ENCODE peak calls at places on chromosome 13, in four cellular contexts. U, H, K and L are unnamed samples.

GRCh38 chr13:98979012-98979411 is 1.1 kb upstream of the DOCK9 start:
- DNase-seq in U (no peak), K (no peak), H (no peak), L (no peak)

GRCh38 chr13:51148223-51148951 is 37.3 kb upstream of the C13orf42 start:
- DNase-seq in U (no peak), K (no peak), H (peak), L (no peak)

GRCh38 chr13:43546260-43546659 is 240.5 kb downstream of the ENOX1 start:
- DNase-seq in H (no peak), K (no peak), U (no peak), L (no peak)

GRCh38 chr13:51761638-51762350 is 42.2 kb downstream of the DHRS12 start:
- DNase-seq in K (no peak), H (no peak), U (no peak), L (no peak)

GRCh38 chr13:97348569-97349100 is 85.3 kb upstream of the RAP2A start:
- DNase-seq in K (no peak), U (no peak), H (no peak), L (no peak)

GRCh38 chr13:83221256-83221655 is 661.0 kb downstream of the SLITRK1 start:
- DNase-seq in H (no peak), K (peak), U (no peak), L (no peak)

GRCh38 chr13:28953714-28954113 is 133.6 kb downstream of the MTUS2 start:
- DNase-seq in U (no peak), H (peak), K (no peak), L (no peak)

GRCh38 chr13:101424381-101425155 is 8.3 kb upstream of the NALCN start:
- DNase-seq in U (no peak), H (no peak), K (no peak), L (no peak)

GRCh38 chr13:99227331-99227900 is 26.8 kb downstream of the UBAC2 start:
- DNase-seq in U (no peak), H (no peak), K (no peak), L (no peak)

GRCh38 chr13:32314968-32315254 is 252 bp downstream of the ZAR1L start:
- DNase-seq in U (peak), K (no peak), H (peak), L (no peak)

GRCh38 chr13:110650436-110650835 is 35.1 kb downstream of the NAXD start:
- DNase-seq in H (no peak), U (no peak), K (no peak), L (no peak)

GRCh38 chr13:97256343-97256783 is 34.2 kb downstream of the MBNL2 start:
- DNase-seq in U (peak), H (no peak), K (peak), L (no peak)

GRCh38 chr13:60398949-60399589 is 2.0 kb downstream of the TDRD3 start:
- DNase-seq in U (peak), K (no peak), H (no peak), L (no peak)

GRCh38 chr13:91184244-91184926 is 163.1 kb upstream of the MIR17HG start:
- DNase-seq in H (no peak), K (no peak), U (peak), L (no peak)

GRCh38 chr13:110950819-110951570 is 36.1 kb upstream of the ANKRD10 start:
- DNase-seq in K (no peak), U (no peak), H (no peak), L (no peak)

GRCh38 chr13:93344048-93344447 is 117.4 kb downstream of the GPC6 start:
- DNase-seq in U (no peak), K (no peak), H (no peak), L (no peak)

GRCh38 chr13:18956473-18957078 is 225.0 kb downstream of the TUBA3C start:
- DNase-seq in U (no peak), H (no peak), K (no peak), L (no peak)

GRCh38 chr13:30639671-30640070 is 22.0 kb downstream of the USPL1 start:
- DNase-seq in H (no peak), K (no peak), U (no peak), L (no peak)

GRCh38 chr13:76641056-76641455 is 245.1 kb downstream of the KCTD12 start:
- DNase-seq in K (no peak), H (no peak), U (no peak), L (no peak)

GRCh38 chr13:78826312-78826711 is 167.4 kb upstream of the OBI1 start:
- DNase-seq in U (no peak), K (no peak), H (no peak), L (no peak)

GRCh38 chr13:86946734-86947133 is 724.4 kb upstream of the SLITRK5 start:
- DNase-seq in U (no peak), H (peak), K (no peak), L (no peak)

GRCh38 chr13:109521719-109522118 is 264.7 kb downstream of the IRS2 start:
- DNase-seq in K (no peak), H (no peak), U (no peak), L (no peak)

GRCh38 chr13:75788494-75788991 is 152.4 kb downstream of the LMO7 start:
- DNase-seq in H (no peak), U (peak), K (peak), L (no peak)

DNA sequence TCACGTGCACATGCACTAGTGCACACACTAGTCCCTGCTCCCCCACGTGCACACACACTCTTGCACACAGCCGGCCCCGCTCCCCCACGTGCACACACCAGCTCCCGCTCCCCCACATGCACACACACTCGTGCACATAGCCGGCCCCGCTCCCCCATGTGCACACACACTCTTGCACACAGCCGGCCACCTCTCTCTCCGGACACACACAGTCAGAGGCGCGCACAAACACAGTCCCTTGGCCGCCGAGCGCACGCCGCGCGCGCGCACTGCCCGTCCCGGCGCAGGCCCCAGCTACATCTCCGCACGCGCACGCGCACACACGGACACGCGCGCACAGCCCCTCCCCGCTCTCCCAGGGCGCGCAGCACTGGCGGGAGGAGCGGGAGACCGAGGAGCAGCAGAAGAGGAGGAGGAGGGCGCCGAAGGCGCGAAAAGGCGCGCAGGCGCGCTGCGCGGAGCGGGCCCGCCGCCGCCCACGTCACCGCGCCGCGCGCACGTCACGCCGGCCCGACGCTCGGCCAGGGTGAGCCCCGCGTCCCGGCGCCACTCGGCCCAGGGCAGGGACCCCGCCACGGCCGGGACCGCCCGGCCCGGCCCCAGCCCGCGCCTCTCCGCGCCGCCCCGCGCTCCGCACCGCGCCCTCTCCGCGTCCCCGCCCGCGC is at the start of gene TFDP1:
- DNase-seq in U (peak), H (peak), K (peak), L (no peak)
- H3K4me3 ChIP-seq in U (peak), H (peak), K (peak), L (peak)

GRCh38 chr13:49635599-49636433 is 7.5 kb downstream of the ARL11 start:
- DNase-seq in K (no peak), U (peak), H (peak), L (no peak)
- H3K4me3 ChIP-seq in K (no peak), U (peak), H (peak), L (peak)

GRCh38 chr13:113366031-113366588 is 2.2 kb upstream of the GRTP1 start:
- DNase-seq in K (no peak), U (no peak), H (no peak), L (no peak)

GRCh38 chr13:113365551-113365971 is 1.6 kb upstream of the GRTP1 start:
- DNase-seq in U (no peak), H (no peak), K (no peak), L (no peak)

GRCh38 chr13:113364933-113365371 is 1.0 kb upstream of the GRTP1 start:
- DNase-seq in H (peak), K (no peak), U (no peak), L (no peak)

GRCh38 chr13:113367020-113367560 is 3.2 kb upstream of the GRTP1 start:
- DNase-seq in K (no peak), U (no peak), H (no peak), L (no peak)

DNA sequence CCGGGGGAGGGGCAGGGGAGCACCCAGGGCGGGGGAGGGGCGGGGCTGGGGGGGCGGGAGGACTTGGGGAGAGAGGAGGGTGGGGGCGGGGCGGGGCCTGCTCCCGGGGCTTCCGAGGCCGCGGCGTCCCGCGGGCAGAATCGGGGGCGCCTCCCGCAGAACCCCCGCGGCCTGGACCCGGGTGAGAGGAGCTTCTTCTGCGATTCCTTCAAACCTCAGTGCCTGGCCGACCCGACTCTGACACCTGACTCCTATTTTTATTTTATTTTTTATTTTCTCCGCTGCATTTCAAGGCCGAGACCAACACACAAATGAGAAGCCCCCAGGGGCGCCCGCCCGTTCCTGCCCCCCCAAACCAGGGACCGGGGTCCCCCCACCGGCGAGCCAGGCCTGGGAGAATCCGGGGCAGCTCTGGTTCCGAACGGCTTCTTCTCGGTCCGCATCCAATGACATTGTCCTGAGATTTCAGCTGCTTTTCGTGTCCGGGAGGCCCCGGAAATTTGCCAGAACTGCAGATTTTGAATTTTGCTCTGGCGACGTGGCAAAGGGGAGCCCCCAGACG is 522 bp upstream of the GRTP1 start:
- DNase-seq in H (no peak), K (no peak), U (no peak), L (no peak)
- H3K4me3 ChIP-seq in H (peak), K (no peak), U (peak), L (peak)

GRCh38 chr13:71863249-71863648 is 3.8 kb downstream of the DACH1 start:
- DNase-seq in U (no peak), H (no peak), K (no peak), L (no peak)
- H3K4me3 ChIP-seq in U (no peak), H (no peak), K (no peak), L (no peak)